ENCODE peak calls at places on chromosomes 2 and 18, in ten cellular contexts. D is nephron progenitor cell; A is astrocyte of the spinal cord; Q is DMS153; S is CD8-positive, alpha-beta memory T cell; N is pancreas; P is GM12878; I is HuH-7; V is dorsolateral prefrontal cortex; M is H9. Z is an unnamed sample.

GRCh38 chr2:241315879-241316700 is at the start of gene SEPTIN2:
- DNase-seq in D (no peak), A (peak), Q (no peak), S (peak), N (peak), P (no peak), I (no peak), V (peak), M (no peak), Z (peak)

GRCh38 chr18:58076052-58076451 is 32.0 kb downstream of the NEDD4L start:
- DNase-seq in D (no peak), A (no peak), Q (no peak), S (no peak), N (no peak), P (no peak), I (no peak), V (no peak), M (no peak), Z (no peak)

GRCh38 chr2:12824771-12825363 is 108.1 kb downstream of the TRIB2 start:
- DNase-seq in D (no peak), A (peak), Q (no peak), S (no peak), N (no peak), P (no peak), I (no peak), V (no peak), M (no peak), Z (no peak)

GRCh38 chr18:58512161-58512581 is 116.7 kb downstream of the ALPK2 start:
- DNase-seq in D (no peak), A (no peak), Q (no peak), S (no peak), N (no peak), P (no peak), I (no peak), V (peak), M (peak), Z (no peak)

GRCh38 chr2:45826889-45827635 is 175.6 kb downstream of the PRKCE start:
- DNase-seq in D (no peak), A (peak), Q (no peak), S (no peak), N (no peak), P (no peak), I (no peak), V (no peak), M (no peak), Z (no peak)

GRCh38 chr18:10798727-10799435 is 273.1 kb downstream of the NAPG start:
- DNase-seq in D (no peak), A (peak), Q (no peak), S (no peak), N (no peak), P (no peak), I (peak), V (no peak), M (no peak), Z (no peak)

GRCh38 chr18:48919547-48919946 is 31.2 kb downstream of the SMAD7 start:
- DNase-seq in D (no peak), A (no peak), Q (no peak), S (peak), N (no peak), P (no peak), I (no peak), V (no peak), M (peak), Z (no peak)

GRCh38 chr18:5759169-5759568 is 136.2 kb downstream of the TMEM200C start:
- DNase-seq in D (no peak), A (no peak), Q (no peak), S (no peak), N (no peak), P (no peak), I (no peak), V (no peak), M (peak), Z (no peak)

GRCh38 chr2:26355038-26355995 is 8.7 kb upstream of the ADGRF3 start:
- DNase-seq in D (no peak), A (peak), Q (no peak), S (no peak), N (no peak), P (no peak), I (no peak), V (no peak), M (no peak), Z (no peak)

GRCh38 chr2:235295831-235296230 is 198.0 kb upstream of the AGAP1 start:
- DNase-seq in D (no peak), A (no peak), Q (no peak), S (no peak), N (no peak), P (no peak), I (no peak), V (no peak), M (no peak), Z (no peak)

GRCh38 chr2:79112269-79112668 is 8.0 kb upstream of the REG1A start:
- DNase-seq in D (no peak), A (no peak), Q (no peak), S (no peak), N (no peak), P (no peak), I (no peak), V (no peak), M (no peak), Z (no peak)

GRCh38 chr2:108069515-108070310 is 83.4 kb downstream of the SLC5A7 start:
- DNase-seq in D (no peak), A (no peak), Q (no peak), S (no peak), N (no peak), P (no peak), I (peak), V (no peak), M (peak), Z (no peak)

GRCh38 chr2:105789745-105790466 is 45.2 kb downstream of the NCK2 start:
- DNase-seq in D (no peak), A (peak), Q (no peak), S (peak), N (no peak), P (peak), I (no peak), V (no peak), M (no peak), Z (no peak)

Z was measured in right lobe of liver.